ENCODE peak calls at places on chromosome 4, in seven cellular contexts. Z, M, R, U, N, F and I are unnamed samples.

GRCh38 chr4:85565761-85566480 is 91.0 kb downstream of the ARHGAP24 start:
- DNase-seq in Z (no peak), M (peak), R (no peak), U (no peak), N (no peak), F (no peak), I (peak)

GRCh38 chr4:152581536-152582160 is 45.8 kb upstream of the FBXW7 start:
- DNase-seq in Z (peak), M (peak), R (no peak), U (no peak), N (no peak), F (no peak), I (no peak)

GRCh38 chr4:144591401-144591800 is 54.6 kb upstream of the HHIP start:
- DNase-seq in Z (no peak), M (peak), R (peak), U (no peak), N (no peak), F (no peak), I (no peak)

GRCh38 chr4:84497220-84497834 is 1.8 kb downstream of the NKX6-1 start:
- DNase-seq in Z (no peak), M (peak), R (peak), U (no peak), N (peak), F (no peak), I (no peak)

GRCh38 chr4:56684320-56684719 is 3.2 kb upstream of the HOPX start:
- DNase-seq in Z (no peak), M (peak), R (peak), U (no peak), N (no peak), F (no peak), I (no peak)

GRCh38 chr4:74114234-74114633 is 15.2 kb upstream of the CXCL2 start:
- DNase-seq in Z (no peak), M (peak), R (peak), U (no peak), N (no peak), F (no peak), I (peak)

GRCh38 chr4:4870493-4871266 is 11.2 kb downstream of the MSX1 start:
- DNase-seq in Z (no peak), M (no peak), R (no peak), U (no peak), N (no peak), F (no peak), I (no peak)

GRCh38 chr4:107931775-107932321 is 499 bp downstream of the CYP2U1 start:
- DNase-seq in Z (no peak), M (no peak), R (no peak), U (no peak), N (no peak), F (no peak), I (no peak)

GRCh38 chr4:63049726-63050125 is 1359.5 kb downstream of the TECRL start:
- DNase-seq in Z (peak), M (no peak), R (no peak), U (no peak), N (no peak), F (no peak), I (no peak)

GRCh38 chr4:14857475-14857874 is 144.8 kb upstream of the CPEB2 start:
- DNase-seq in Z (no peak), M (peak), R (no peak), U (no peak), N (no peak), F (no peak), I (no peak)

GRCh38 chr4:12146349-12146748 is 717.7 kb upstream of the HS3ST1 start:
- DNase-seq in Z (no peak), M (no peak), R (no peak), U (no peak), N (no peak), F (no peak), I (no peak)

GRCh38 chr4:54614094-54614493 is 43.7 kb upstream of the KIT start:
- DNase-seq in Z (no peak), M (no peak), R (no peak), U (no peak), N (no peak), F (no peak), I (no peak)

GRCh38 chr4:94407846-94408245 is 43.9 kb upstream of the PDLIM5 start:
- DNase-seq in Z (no peak), M (no peak), R (peak), U (no peak), N (no peak), F (no peak), I (peak)

GRCh38 chr4:181330654-181331595 is 912.3 kb upstream of the TENM3 start:
- DNase-seq in Z (no peak), M (no peak), R (no peak), U (no peak), N (no peak), F (no peak), I (no peak)

GRCh38 chr4:67714248-67714583 is 13.3 kb upstream of the UBA6 start:
- DNase-seq in Z (peak), M (peak), R (no peak), U (no peak), N (no peak), F (no peak), I (no peak)

DNA sequence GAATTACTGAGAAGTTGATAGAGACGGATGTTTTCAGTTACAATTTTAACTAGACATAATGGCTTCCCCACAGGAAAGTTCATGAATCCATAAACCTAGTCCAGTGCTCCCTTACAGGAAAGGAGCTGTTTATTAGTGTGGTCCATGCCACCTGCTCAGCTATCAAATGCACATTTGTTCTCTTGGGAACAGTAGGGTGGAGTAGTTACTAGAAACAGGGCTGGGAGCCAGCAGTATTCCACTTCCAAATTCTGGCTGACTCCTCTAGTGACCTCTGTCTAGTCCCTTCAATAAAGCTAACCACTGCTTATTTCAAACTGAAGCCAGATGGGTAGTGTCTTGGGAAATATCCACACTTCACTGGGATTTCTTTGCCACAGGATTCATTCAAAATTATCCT is 88.4 kb upstream of the TLL1 start:
- DNase-seq in Z (no peak), M (no peak), R (no peak), U (no peak), N (no peak), F (no peak), I (no peak)
- H2AK5ac ChIP-seq in Z (no peak), M (no peak), R (no peak), U (no peak), N (no peak), F (no peak), I (no peak)

GRCh38 chr4:98482503-98482846 is 175.9 kb downstream of the TSPAN5 start:
- DNase-seq in Z (no peak), M (no peak), R (no peak), U (no peak), N (no peak), F (no peak), I (no peak)
- H2AK5ac ChIP-seq in Z (no peak), M (peak), R (peak), U (no peak), N (no peak), F (no peak), I (no peak)

GRCh38 chr4:39235021-39235420 is 52.7 kb downstream of the WDR19 start:
- DNase-seq in Z (no peak), M (no peak), R (no peak), U (no peak), N (no peak), F (no peak), I (no peak)

GRCh38 chr4:39235701-39236100 is 53.4 kb downstream of the WDR19 start:
- DNase-seq in Z (no peak), M (no peak), R (no peak), U (no peak), N (no peak), F (no peak), I (no peak)

GRCh38 chr4:39233114-39233513 is 50.8 kb downstream of the WDR19 start:
- DNase-seq in Z (no peak), M (no peak), R (no peak), U (no peak), N (no peak), F (no peak), I (no peak)

GRCh38 chr4:39232100-39232499 is 49.8 kb downstream of the WDR19 start:
- DNase-seq in Z (no peak), M (no peak), R (no peak), U (no peak), N (no peak), F (no peak), I (peak)

GRCh38 chr4:39233783-39234182 is 51.5 kb downstream of the WDR19 start:
- DNase-seq in Z (no peak), M (no peak), R (no peak), U (no peak), N (no peak), F (no peak), I (no peak)
- H2AK5ac ChIP-seq in Z (no peak), M (no peak), R (no peak), U (no peak), N (no peak), F (no peak), I (no peak)

DNA sequence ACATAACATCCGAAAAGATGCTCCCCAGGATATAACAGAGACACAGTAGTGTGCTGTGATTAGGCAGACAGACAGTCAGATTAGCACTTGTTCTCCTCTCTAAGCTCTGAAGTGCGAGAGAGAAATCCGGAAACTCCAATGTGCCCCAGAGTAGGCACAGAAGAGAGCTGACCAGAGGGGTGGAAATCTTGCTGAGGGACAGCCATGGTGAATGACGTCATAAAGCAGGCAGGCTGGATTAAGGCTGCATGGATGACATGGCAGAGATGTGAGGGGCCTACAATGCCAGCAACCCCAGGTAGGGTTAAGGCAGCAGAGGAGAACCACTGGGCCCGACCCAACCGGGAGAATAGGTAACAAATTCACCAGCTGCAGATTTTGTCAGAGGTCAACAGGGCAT is 53.3 kb downstream of the MEPE start:
- DNase-seq in Z (no peak), M (no peak), R (no peak), U (no peak), N (no peak), F (no peak), I (no peak)
- H2AK5ac ChIP-seq in Z (no peak), M (no peak), R (no peak), U (no peak), N (no peak), F (no peak), I (no peak)

GRCh38 chr4:124696182-124696581 is 16.4 kb downstream of the ANKRD50 start:
- DNase-seq in Z (no peak), M (no peak), R (no peak), U (no peak), N (no peak), F (no peak), I (no peak)
- H2AK5ac ChIP-seq in Z (no peak), M (no peak), R (no peak), U (no peak), N (no peak), F (no peak), I (no peak)

GRCh38 chr4:10188400-10189004 is 71.9 kb upstream of the WDR1 start:
- DNase-seq in Z (no peak), M (no peak), R (no peak), U (no peak), N (no peak), F (no peak), I (no peak)
- H2AK5ac ChIP-seq in Z (no peak), M (no peak), R (no peak), U (no peak), N (no peak), F (no peak), I (no peak)